ENCODE peak calls at places on chromosomes 4 and X, in six cellular contexts. One of them, this sample, is unnamed.

GRCh38 chr4:150308824-150309472 is 230.7 kb downstream of the DCLK2 start:
- DNase-seq in epithelial cell of proximal tubule: no peak
- DNase-seq in fibroblast of lung: peak; percentile 84
- DNase-seq in colonic mucosa: no peak
- DNase-seq in HFF-Myc: no peak
- DNase-seq in fibroblast of villous mesenchyme: no peak
- DNase-seq in this sample: peak; percentile 85

GRCh38 chr4:65337371-65337770 is 332.9 kb downstream of the EPHA5 start:
- DNase-seq in fibroblast of lung: no peak
- DNase-seq in colonic mucosa: no peak
- DNase-seq in HFF-Myc: no peak
- DNase-seq in epithelial cell of proximal tubule: no peak
- DNase-seq in fibroblast of villous mesenchyme: no peak
- DNase-seq in this sample: no peak

GRCh38 chr4:27096142-27096824 is 235.6 kb downstream of the STIM2 start:
- DNase-seq in fibroblast of villous mesenchyme: peak; percentile 5
- DNase-seq in colonic mucosa: no peak
- DNase-seq in HFF-Myc: no peak
- DNase-seq in fibroblast of lung: no peak
- DNase-seq in epithelial cell of proximal tubule: no peak
- DNase-seq in this sample: no peak

GRCh38 chr4:173091362-173091761 is 77.2 kb upstream of the GALNT7 start:
- DNase-seq in fibroblast of lung: no peak
- DNase-seq in colonic mucosa: no peak
- DNase-seq in fibroblast of villous mesenchyme: no peak
- DNase-seq in epithelial cell of proximal tubule: peak; percentile 35
- DNase-seq in HFF-Myc: no peak
- DNase-seq in this sample: no peak

GRCh38 chr4:58953575-58953974 is 1843.4 kb upstream of the IGFBP7 start:
- DNase-seq in epithelial cell of proximal tubule: no peak
- DNase-seq in fibroblast of villous mesenchyme: no peak
- DNase-seq in fibroblast of lung: no peak
- DNase-seq in HFF-Myc: no peak
- DNase-seq in colonic mucosa: no peak
- DNase-seq in this sample: no peak

GRCh38 chr4:35520059-35520458 is 724.3 kb downstream of the ARAP2 start:
- DNase-seq in fibroblast of lung: no peak
- DNase-seq in HFF-Myc: no peak
- DNase-seq in colonic mucosa: no peak
- DNase-seq in fibroblast of villous mesenchyme: no peak
- DNase-seq in epithelial cell of proximal tubule: no peak
- DNase-seq in this sample: peak; percentile 90

GRCh38 chrX:8738588-8739189 is 6.8 kb upstream of the ANOS1 start:
- DNase-seq in fibroblast of villous mesenchyme: peak; percentile 36
- DNase-seq in colonic mucosa: peak; percentile 38
- DNase-seq in HFF-Myc: no peak
- DNase-seq in epithelial cell of proximal tubule: no peak
- DNase-seq in fibroblast of lung: no peak
- DNase-seq in this sample: peak; percentile 49

GRCh38 chr4:132642196-132642817 is 506.8 kb upstream of the PCDH10 start:
- DNase-seq in fibroblast of lung: peak; percentile 33
- DNase-seq in fibroblast of villous mesenchyme: peak; percentile 16
- DNase-seq in epithelial cell of proximal tubule: no peak
- DNase-seq in HFF-Myc: no peak
- DNase-seq in colonic mucosa: no peak
- DNase-seq in this sample: peak; percentile 61

GRCh38 chr4:130335417-130336194 is 1239.7 kb downstream of the C4orf33 start:
- DNase-seq in colonic mucosa: no peak
- DNase-seq in epithelial cell of proximal tubule: no peak
- DNase-seq in fibroblast of villous mesenchyme: no peak
- DNase-seq in HFF-Myc: no peak
- DNase-seq in fibroblast of lung: no peak
- DNase-seq in this sample: no peak

GRCh38 chr4:40421839-40422238 is 86.7 kb downstream of the CHRNA9 start:
- DNase-seq in fibroblast of lung: no peak
- DNase-seq in HFF-Myc: no peak
- DNase-seq in epithelial cell of proximal tubule: no peak
- DNase-seq in fibroblast of villous mesenchyme: no peak
- DNase-seq in colonic mucosa: no peak
- DNase-seq in this sample: no peak

GRCh38 chrX:140440891-140441290 is 64.0 kb downstream of the SOX3 start:
- DNase-seq in fibroblast of villous mesenchyme: no peak
- DNase-seq in colonic mucosa: no peak
- DNase-seq in epithelial cell of proximal tubule: no peak
- DNase-seq in HFF-Myc: no peak
- DNase-seq in fibroblast of lung: peak; percentile 44
- DNase-seq in this sample: peak; percentile 0

GRCh38 chr4:175671491-175671934 is 140.6 kb downstream of the GPM6A start:
- DNase-seq in fibroblast of villous mesenchyme: no peak
- DNase-seq in HFF-Myc: no peak
- DNase-seq in colonic mucosa: no peak
- DNase-seq in fibroblast of lung: peak; percentile 7
- DNase-seq in epithelial cell of proximal tubule: no peak
- DNase-seq in this sample: peak; percentile 16

GRCh38 chr4:46994007-46994405 is 625 bp upstream of the GABRA4 start:
- DNase-seq in fibroblast of lung: peak; percentile 2
- DNase-seq in epithelial cell of proximal tubule: no peak
- DNase-seq in fibroblast of villous mesenchyme: no peak
- DNase-seq in colonic mucosa: no peak
- DNase-seq in HFF-Myc: no peak
- DNase-seq in this sample: no peak

GRCh38 chr4:150668824-150669223 is 86.9 kb downstream of the MAB21L2 start:
- DNase-seq in colonic mucosa: no peak
- DNase-seq in fibroblast of lung: no peak
- DNase-seq in epithelial cell of proximal tubule: no peak
- DNase-seq in fibroblast of villous mesenchyme: no peak
- DNase-seq in HFF-Myc: no peak
- DNase-seq in this sample: no peak

GRCh38 chr4:150173420-150173819 is 95.2 kb downstream of the DCLK2 start:
- DNase-seq in epithelial cell of proximal tubule: no peak
- DNase-seq in colonic mucosa: no peak
- DNase-seq in HFF-Myc: no peak
- DNase-seq in fibroblast of villous mesenchyme: peak; percentile 5
- DNase-seq in fibroblast of lung: peak; percentile 72
- DNase-seq in this sample: no peak

GRCh38 chrX:57964975-57965374 is 54.7 kb upstream of the ZXDA start:
- DNase-seq in HFF-Myc: no peak
- DNase-seq in fibroblast of lung: no peak
- DNase-seq in fibroblast of villous mesenchyme: no peak
- DNase-seq in epithelial cell of proximal tubule: no peak
- DNase-seq in colonic mucosa: no peak
- DNase-seq in this sample: no peak

GRCh38 chr4:44257461-44257860 is 191.1 kb downstream of the KCTD8 start:
- DNase-seq in fibroblast of villous mesenchyme: no peak
- DNase-seq in HFF-Myc: no peak
- DNase-seq in epithelial cell of proximal tubule: no peak
- DNase-seq in fibroblast of lung: peak; percentile 30
- DNase-seq in colonic mucosa: no peak
- DNase-seq in this sample: peak; percentile 49

GRCh38 chr4:86927843-86928395 is 6.9 kb upstream of the AFF1 start:
- DNase-seq in fibroblast of villous mesenchyme: peak; percentile 97
- DNase-seq in colonic mucosa: no peak
- DNase-seq in HFF-Myc: no peak
- DNase-seq in fibroblast of lung: peak; percentile 97
- DNase-seq in epithelial cell of proximal tubule: peak; percentile 99
- DNase-seq in this sample: peak; percentile 99

GRCh38 chrX:12912786-12913185 is 6.4 kb downstream of the TLR8 start:
- DNase-seq in fibroblast of lung: no peak
- DNase-seq in HFF-Myc: no peak
- DNase-seq in colonic mucosa: no peak
- DNase-seq in epithelial cell of proximal tubule: no peak
- DNase-seq in fibroblast of villous mesenchyme: no peak
- DNase-seq in this sample: peak; percentile 18

GRCh38 chr4:83643036-83643435 is 107.1 kb downstream of the GPAT3 start:
- DNase-seq in epithelial cell of proximal tubule: no peak
- DNase-seq in fibroblast of villous mesenchyme: no peak
- DNase-seq in HFF-Myc: no peak
- DNase-seq in colonic mucosa: no peak
- DNase-seq in fibroblast of lung: no peak
- DNase-seq in this sample: no peak

GRCh38 chr4:109294006-109294405 is 8.5 kb downstream of the COL25A1 start:
- DNase-seq in fibroblast of lung: no peak
- DNase-seq in epithelial cell of proximal tubule: no peak
- DNase-seq in colonic mucosa: no peak
- DNase-seq in HFF-Myc: no peak
- DNase-seq in fibroblast of villous mesenchyme: peak; percentile 22
- DNase-seq in this sample: no peak

GRCh38 chr4:134078230-134078914 is 123.2 kb downstream of the PABPC4L start:
- DNase-seq in epithelial cell of proximal tubule: no peak
- DNase-seq in HFF-Myc: no peak
- DNase-seq in fibroblast of lung: no peak
- DNase-seq in colonic mucosa: no peak
- DNase-seq in fibroblast of villous mesenchyme: peak; percentile 3
- DNase-seq in this sample: no peak

GRCh38 chr4:80610845-80611244 is 275.3 kb downstream of the CFAP299 start:
- DNase-seq in epithelial cell of proximal tubule: no peak
- DNase-seq in fibroblast of lung: peak; percentile 50
- DNase-seq in fibroblast of villous mesenchyme: no peak
- DNase-seq in HFF-Myc: peak; percentile 9
- DNase-seq in colonic mucosa: peak; percentile 34
- DNase-seq in this sample: peak; percentile 30

GRCh38 chr4:169115897-169116254 is 105.8 kb upstream of the CBR4 start:
- DNase-seq in fibroblast of villous mesenchyme: peak; percentile 91
- DNase-seq in epithelial cell of proximal tubule: peak; percentile 90
- DNase-seq in fibroblast of lung: peak; percentile 100
- DNase-seq in HFF-Myc: peak; percentile 67
- DNase-seq in colonic mucosa: peak; percentile 55
- DNase-seq in this sample: peak; percentile 99

GRCh38 chrX:154712781-154713391 is 38.0 kb downstream of the GAB3 start:
- DNase-seq in colonic mucosa: no peak
- DNase-seq in fibroblast of villous mesenchyme: peak; percentile 66
- DNase-seq in epithelial cell of proximal tubule: no peak
- DNase-seq in fibroblast of lung: peak; percentile 82
- DNase-seq in HFF-Myc: peak; percentile 55
- DNase-seq in this sample: peak; percentile 75

GRCh38 chr4:111773858-111774257 is 371.4 kb upstream of the FAM241A start:
- DNase-seq in HFF-Myc: no peak
- DNase-seq in epithelial cell of proximal tubule: no peak
- DNase-seq in colonic mucosa: no peak
- DNase-seq in fibroblast of lung: no peak
- DNase-seq in fibroblast of villous mesenchyme: peak; percentile 82
- DNase-seq in this sample: peak; percentile 85

GRCh38 chrX:6599230-6599629 is 64.3 kb upstream of the VCX3A start:
- DNase-seq in epithelial cell of proximal tubule: no peak
- DNase-seq in fibroblast of lung: no peak
- DNase-seq in fibroblast of villous mesenchyme: no peak
- DNase-seq in colonic mucosa: no peak
- DNase-seq in HFF-Myc: no peak
- DNase-seq in this sample: no peak

GRCh38 chr4:110411599-110412011 is 64.3 kb upstream of the ENPEP start:
- DNase-seq in fibroblast of villous mesenchyme: no peak
- DNase-seq in epithelial cell of proximal tubule: no peak
- DNase-seq in colonic mucosa: peak; percentile 26
- DNase-seq in fibroblast of lung: no peak
- DNase-seq in HFF-Myc: no peak
- DNase-seq in this sample: no peak

GRCh38 chr4:110414590-110414989 is 61.4 kb upstream of the ENPEP start:
- DNase-seq in colonic mucosa: no peak
- DNase-seq in fibroblast of lung: no peak
- DNase-seq in HFF-Myc: no peak
- DNase-seq in epithelial cell of proximal tubule: no peak
- DNase-seq in fibroblast of villous mesenchyme: no peak
- DNase-seq in this sample: no peak

GRCh38 chr4:110415451-110415850 is 60.5 kb upstream of the ENPEP start:
- DNase-seq in colonic mucosa: no peak
- DNase-seq in HFF-Myc: no peak
- DNase-seq in fibroblast of lung: no peak
- DNase-seq in fibroblast of villous mesenchyme: no peak
- DNase-seq in epithelial cell of proximal tubule: no peak
- DNase-seq in this sample: no peak

GRCh38 chr4:110417151-110417550 is 58.8 kb upstream of the ENPEP start:
- DNase-seq in fibroblast of lung: no peak
- DNase-seq in fibroblast of villous mesenchyme: no peak
- DNase-seq in colonic mucosa: no peak
- DNase-seq in epithelial cell of proximal tubule: peak; percentile 31
- DNase-seq in HFF-Myc: no peak
- DNase-seq in this sample: peak; percentile 32

GRCh38 chr4:110412354-110412753 is 63.6 kb upstream of the ENPEP start:
- DNase-seq in fibroblast of lung: no peak
- DNase-seq in epithelial cell of proximal tubule: no peak
- DNase-seq in HFF-Myc: no peak
- DNase-seq in fibroblast of villous mesenchyme: peak; percentile 64
- DNase-seq in colonic mucosa: no peak
- DNase-seq in this sample: no peak
- H3K4me3 ChIP-seq in fibroblast of lung: no peak overlapping the region
- H3K4me3 ChIP-seq in epithelial cell of proximal tubule: peak overlapping the region; percentile 56
- H3K4me3 ChIP-seq in HFF-Myc: no peak overlapping the region
- H3K4me3 ChIP-seq in fibroblast of villous mesenchyme: no peak overlapping the region
- H3K4me3 ChIP-seq in colonic mucosa: no peak overlapping the region
- H3K4me3 ChIP-seq in this sample: no peak overlapping the region

GRCh38 chr4:17091104-17091503 is 192.7 kb upstream of the LDB2 start:
- DNase-seq in fibroblast of lung: no peak
- DNase-seq in fibroblast of villous mesenchyme: no peak
- DNase-seq in HFF-Myc: no peak
- DNase-seq in colonic mucosa: no peak
- DNase-seq in epithelial cell of proximal tubule: no peak
- DNase-seq in this sample: no peak
- TF ChIP-seq CTCF in fibroblast of lung: no peak
- TF ChIP-seq CTCF in fibroblast of villous mesenchyme: no peak
- TF ChIP-seq CTCF in HFF-Myc: no peak
- TF ChIP-seq CTCF in colonic mucosa: no peak
- TF ChIP-seq CTCF in epithelial cell of proximal tubule: no peak
- TF ChIP-seq CTCF in this sample: no peak

DNA sequence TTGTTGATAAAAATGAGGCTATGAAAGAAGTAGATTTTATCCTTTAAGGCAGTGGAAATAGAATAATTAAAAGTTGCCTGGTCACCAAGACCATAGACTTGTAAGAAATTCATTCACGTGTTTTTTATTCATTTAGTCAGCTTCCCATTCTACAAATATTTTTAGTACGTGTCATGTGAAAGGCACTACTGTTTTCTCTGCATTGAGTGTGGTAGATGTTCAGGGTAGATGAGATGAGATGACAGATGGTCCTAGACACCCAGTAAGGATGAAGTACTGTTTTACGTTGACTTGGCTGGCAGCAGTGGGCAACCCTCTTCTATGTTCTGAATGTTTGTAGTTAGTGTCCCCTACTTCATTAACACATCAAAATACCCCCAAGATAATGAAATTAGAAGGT is 228.1 kb downstream of the ARHGAP24 start:
- DNase-seq in HFF-Myc: no peak
- DNase-seq in fibroblast of villous mesenchyme: no peak
- DNase-seq in fibroblast of lung: no peak
- DNase-seq in colonic mucosa: no peak
- DNase-seq in epithelial cell of proximal tubule: no peak
- DNase-seq in this sample: no peak
- H3K4me3 ChIP-seq in HFF-Myc: no peak overlapping the region
- H3K4me3 ChIP-seq in fibroblast of villous mesenchyme: no peak overlapping the region
- H3K4me3 ChIP-seq in fibroblast of lung: no peak overlapping the region
- H3K4me3 ChIP-seq in colonic mucosa: no peak overlapping the region
- H3K4me3 ChIP-seq in epithelial cell of proximal tubule: no peak overlapping the region
- H3K4me3 ChIP-seq in this sample: no peak overlapping the region

DNA sequence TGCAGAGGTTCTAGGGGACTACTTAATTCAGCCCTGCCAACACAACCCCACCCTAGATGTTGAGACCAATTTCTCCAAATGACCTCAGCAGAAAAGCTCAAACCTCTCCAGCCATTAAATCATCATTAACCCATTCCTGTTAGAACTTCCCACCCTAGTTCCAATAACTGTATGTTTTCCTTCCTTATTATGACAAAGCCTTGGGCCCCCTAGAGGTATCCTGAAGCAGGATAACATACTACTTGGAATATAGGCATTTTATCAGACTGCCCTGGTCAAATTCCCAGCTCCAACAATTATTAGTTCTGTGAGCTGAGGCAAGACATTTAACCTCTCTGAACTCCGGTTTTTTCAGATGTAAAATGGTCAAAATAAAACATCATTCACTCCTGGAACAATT is 244.6 kb upstream of the TENM3 start:
- DNase-seq in fibroblast of villous mesenchyme: no peak
- DNase-seq in colonic mucosa: no peak
- DNase-seq in HFF-Myc: no peak
- DNase-seq in epithelial cell of proximal tubule: no peak
- DNase-seq in fibroblast of lung: no peak
- DNase-seq in this sample: no peak
- TF ChIP-seq CTCF in fibroblast of villous mesenchyme: no peak
- TF ChIP-seq CTCF in colonic mucosa: no peak
- TF ChIP-seq CTCF in HFF-Myc: no peak
- TF ChIP-seq CTCF in epithelial cell of proximal tubule: peak; percentile 23
- TF ChIP-seq CTCF in fibroblast of lung: peak; percentile 27
- TF ChIP-seq CTCF in this sample: no peak

This sample was measured in epithelial cell of esophagus.